ENCODE peak calls at places on chromosomes 4 and X, in seven cellular contexts. One of them, this sample, is unnamed.

GRCh38 chrX:29948653-29949052 is 266.7 kb upstream of the MAGEB2 start:
- DNase-seq in cardiac muscle cell: peak
- DNase-seq in GM20000: no peak
- DNase-seq in stromal cell of bone marrow: no peak
- DNase-seq in activated CD4-positive, CD25-positive, alpha-beta regulatory T cell: no peak
- DNase-seq in pancreas: no peak
- DNase-seq in A673: peak
- DNase-seq in this sample: no peak

GRCh38 chr4:92184566-92184965 is 119.2 kb upstream of the GRID2 start:
- DNase-seq in activated CD4-positive, CD25-positive, alpha-beta regulatory T cell: no peak
- DNase-seq in GM20000: no peak
- DNase-seq in A673: no peak
- DNase-seq in cardiac muscle cell: peak
- DNase-seq in stromal cell of bone marrow: peak
- DNase-seq in pancreas: no peak
- DNase-seq in this sample: no peak

GRCh38 chr4:7210818-7211217 is 18.5 kb downstream of the SORCS2 start:
- DNase-seq in A673: no peak
- DNase-seq in stromal cell of bone marrow: peak
- DNase-seq in activated CD4-positive, CD25-positive, alpha-beta regulatory T cell: no peak
- DNase-seq in GM20000: no peak
- DNase-seq in cardiac muscle cell: peak
- DNase-seq in pancreas: no peak
- DNase-seq in this sample: peak

GRCh38 chrX:46165411-46165810 is 379.8 kb downstream of the ZNF674 start:
- DNase-seq in activated CD4-positive, CD25-positive, alpha-beta regulatory T cell: no peak
- DNase-seq in cardiac muscle cell: peak
- DNase-seq in pancreas: no peak
- DNase-seq in GM20000: no peak
- DNase-seq in A673: no peak
- DNase-seq in stromal cell of bone marrow: peak
- DNase-seq in this sample: no peak

GRCh38 chrX:13029831-13030771 is 14.3 kb downstream of the FAM9C start:
- DNase-seq in stromal cell of bone marrow: no peak
- DNase-seq in activated CD4-positive, CD25-positive, alpha-beta regulatory T cell: no peak
- DNase-seq in cardiac muscle cell: no peak
- DNase-seq in A673: peak
- DNase-seq in GM20000: no peak
- DNase-seq in pancreas: no peak
- DNase-seq in this sample: no peak

GRCh38 chr4:3268395-3269104 is 19.6 kb downstream of the MSANTD1 start:
- DNase-seq in A673: no peak
- DNase-seq in GM20000: no peak
- DNase-seq in cardiac muscle cell: no peak
- DNase-seq in stromal cell of bone marrow: no peak
- DNase-seq in activated CD4-positive, CD25-positive, alpha-beta regulatory T cell: no peak
- DNase-seq in pancreas: no peak
- DNase-seq in this sample: peak

GRCh38 chr4:48651869-48652447 is 128.1 kb downstream of the FRYL start:
- DNase-seq in A673: peak
- DNase-seq in cardiac muscle cell: no peak
- DNase-seq in pancreas: no peak
- DNase-seq in stromal cell of bone marrow: no peak
- DNase-seq in activated CD4-positive, CD25-positive, alpha-beta regulatory T cell: no peak
- DNase-seq in GM20000: no peak
- DNase-seq in this sample: no peak

GRCh38 chr4:36665985-36666384 is 384.6 kb downstream of the DTHD1 start:
- DNase-seq in GM20000: no peak
- DNase-seq in pancreas: no peak
- DNase-seq in A673: no peak
- DNase-seq in activated CD4-positive, CD25-positive, alpha-beta regulatory T cell: no peak
- DNase-seq in cardiac muscle cell: no peak
- DNase-seq in stromal cell of bone marrow: no peak
- DNase-seq in this sample: no peak

GRCh38 chr4:72326692-72327632 is 242.1 kb downstream of the ADAMTS3 start:
- DNase-seq in A673: peak
- DNase-seq in stromal cell of bone marrow: no peak
- DNase-seq in pancreas: no peak
- DNase-seq in GM20000: peak
- DNase-seq in cardiac muscle cell: peak
- DNase-seq in activated CD4-positive, CD25-positive, alpha-beta regulatory T cell: no peak
- DNase-seq in this sample: no peak

GRCh38 chrX:134186362-134187121 is 50.4 kb upstream of the CCDC160 start:
- DNase-seq in pancreas: no peak
- DNase-seq in activated CD4-positive, CD25-positive, alpha-beta regulatory T cell: peak
- DNase-seq in stromal cell of bone marrow: no peak
- DNase-seq in GM20000: no peak
- DNase-seq in cardiac muscle cell: no peak
- DNase-seq in A673: no peak
- DNase-seq in this sample: no peak

GRCh38 chr4:141789716-141790115 is 153.3 kb downstream of the IL15 start:
- DNase-seq in GM20000: no peak
- DNase-seq in activated CD4-positive, CD25-positive, alpha-beta regulatory T cell: no peak
- DNase-seq in A673: no peak
- DNase-seq in pancreas: no peak
- DNase-seq in stromal cell of bone marrow: no peak
- DNase-seq in cardiac muscle cell: no peak
- DNase-seq in this sample: no peak

GRCh38 chr4:101418055-101418454 is 70.7 kb upstream of the PPP3CA start:
- DNase-seq in pancreas: no peak
- DNase-seq in cardiac muscle cell: peak
- DNase-seq in stromal cell of bone marrow: no peak
- DNase-seq in activated CD4-positive, CD25-positive, alpha-beta regulatory T cell: peak
- DNase-seq in GM20000: peak
- DNase-seq in A673: no peak
- DNase-seq in this sample: no peak

GRCh38 chr4:152679414-152680281 is at the start of gene TMEM154:
- DNase-seq in activated CD4-positive, CD25-positive, alpha-beta regulatory T cell: peak
- DNase-seq in cardiac muscle cell: peak
- DNase-seq in stromal cell of bone marrow: peak
- DNase-seq in A673: peak
- DNase-seq in GM20000: peak
- DNase-seq in pancreas: peak
- DNase-seq in this sample: peak

GRCh38 chr4:85431881-85432280 is 43.1 kb upstream of the ARHGAP24 start:
- DNase-seq in GM20000: no peak
- DNase-seq in pancreas: no peak
- DNase-seq in stromal cell of bone marrow: no peak
- DNase-seq in cardiac muscle cell: no peak
- DNase-seq in activated CD4-positive, CD25-positive, alpha-beta regulatory T cell: no peak
- DNase-seq in A673: no peak
- DNase-seq in this sample: no peak

GRCh38 chrX:1778817-1779216 is 164.0 kb downstream of the ASMT start:
- DNase-seq in A673: no peak
- DNase-seq in cardiac muscle cell: no peak
- DNase-seq in pancreas: no peak
- DNase-seq in activated CD4-positive, CD25-positive, alpha-beta regulatory T cell: no peak
- DNase-seq in stromal cell of bone marrow: no peak
- DNase-seq in GM20000: no peak
- DNase-seq in this sample: no peak

GRCh38 chrX:10121787-10122186 is 35.0 kb upstream of the CLCN4 start:
- DNase-seq in stromal cell of bone marrow: no peak
- DNase-seq in pancreas: no peak
- DNase-seq in cardiac muscle cell: no peak
- DNase-seq in activated CD4-positive, CD25-positive, alpha-beta regulatory T cell: no peak
- DNase-seq in A673: no peak
- DNase-seq in GM20000: peak
- DNase-seq in this sample: peak

This sample was measured in left lung.